ENCODE peak calls at places on chromosomes 2 and 18, in four cellular contexts. Y, D, B and T are unnamed samples.

GRCh38 chr2:239661334-239662312 is 260.8 kb upstream of the HDAC4 start:
- DNase-seq in Y (no peak), D (no peak), B (no peak), T (no peak)

GRCh38 chr2:68746408-68746807 is 11.8 kb downstream of the ARHGAP25 start:
- DNase-seq in Y (peak), D (no peak), B (no peak), T (no peak)

GRCh38 chr2:145750617-145751016 is 1230.7 kb upstream of the ZEB2 start:
- DNase-seq in Y (no peak), D (no peak), B (no peak), T (no peak)

GRCh38 chr2:49162151-49162550 is 7.8 kb upstream of the FSHR start:
- DNase-seq in Y (no peak), D (no peak), B (no peak), T (no peak)

GRCh38 chr2:212940816-212941215 is 210.6 kb downstream of the IKZF2 start:
- DNase-seq in Y (no peak), D (peak), B (no peak), T (no peak)

GRCh38 chr2:167692191-167692590 is 555.2 kb downstream of the STK39 start:
- DNase-seq in Y (no peak), D (no peak), B (peak), T (no peak)

GRCh38 chr18:6891788-6892187 is 162.3 kb downstream of the ARHGAP28 start:
- DNase-seq in Y (no peak), D (peak), B (no peak), T (no peak)

GRCh38 chr2:230410861-230411464 is 5.0 kb upstream of the SP100 start:
- DNase-seq in Y (peak), D (no peak), B (no peak), T (no peak)

GRCh38 chr2:146579154-146579930 is 1265.5 kb upstream of the ACVR2A start:
- DNase-seq in Y (no peak), D (peak), B (no peak), T (no peak)

GRCh38 chr2:18169121-18169786 is 290.8 kb downstream of the KCNS3 start:
- DNase-seq in Y (no peak), D (no peak), B (no peak), T (no peak)

GRCh38 chr2:165435611-165436010 is 33.9 kb upstream of the CSRNP3 start:
- DNase-seq in Y (no peak), D (no peak), B (no peak), T (no peak)

GRCh38 chr2:24111407-24111861 is 11.7 kb downstream of the PFN4 start:
- DNase-seq in Y (no peak), D (peak), B (no peak), T (no peak)

GRCh38 chr18:36872329-36872728 is 43.4 kb downstream of the KIAA1328 start:
- DNase-seq in Y (no peak), D (no peak), B (no peak), T (no peak)

GRCh38 chr2:170095380-170095779 is 82.6 kb upstream of the MYO3B start:
- DNase-seq in Y (no peak), D (no peak), B (no peak), T (no peak)

GRCh38 chr2:102451968-102452367 is 21.1 kb upstream of the SLC9A4 start:
- DNase-seq in Y (peak), D (no peak), B (no peak), T (no peak)

GRCh38 chr2:167057461-167057860 is 169.2 kb downstream of the XIRP2 start:
- DNase-seq in Y (no peak), D (peak), B (no peak), T (no peak)

GRCh38 chr2:158131483-158131912 is 29.8 kb downstream of the UPP2 start:
- DNase-seq in Y (no peak), D (no peak), B (no peak), T (no peak)

GRCh38 chr2:147320148-147320547 is 524.7 kb upstream of the ACVR2A start:
- DNase-seq in Y (no peak), D (no peak), B (no peak), T (peak)